ENCODE peak calls at places on chromosomes 12 and 14, in four cellular contexts. L is right lobe of liver, U is aorta, K is breast epithelium. Q is an unnamed sample.

GRCh38 chr14:89845346-89845745 is 109.2 kb downstream of the EFCAB11 start:
- DNase-seq in L (no peak), U (no peak), K (no peak), Q (peak; percentile 57)

GRCh38 chr12:66129934-66130266 is 650 bp downstream of the LLPH start:
- DNase-seq in K (no peak), U (no peak), L (no peak), Q (no peak)

GRCh38 chr14:105760691-105761344 is 234.4 kb downstream of the TMEM121 start:
- DNase-seq in U (no peak), L (no peak), K (no peak), Q (no peak)

GRCh38 chr14:77139022-77139421 is 2.6 kb downstream of the ZDHHC22 start:
- DNase-seq in K (peak; percentile 22), U (no peak), L (no peak), Q (no peak)

GRCh38 chr12:15494329-15495046 is 172.2 kb downstream of the PTPRO start:
- DNase-seq in L (no peak), K (no peak), U (no peak), Q (no peak)

GRCh38 chr12:50442178-50442908 is 41.7 kb downstream of the LARP4 start:
- DNase-seq in K (no peak), U (no peak), L (no peak), Q (no peak)

GRCh38 chr14:24436355-24437019 is 6.1 kb downstream of the SDR39U1 start:
- DNase-seq in K (no peak), U (no peak), L (no peak), Q (peak; percentile 74)

GRCh38 chr14:24332094-24332983 is 2.5 kb downstream of the ADCY4 start:
- DNase-seq in L (peak; percentile 78), K (peak; percentile 77), U (peak; percentile 82), Q (peak; percentile 85)

GRCh38 chr12:16329594-16329993 is 17.9 kb upstream of the MGST1 start:
- DNase-seq in K (no peak), U (no peak), L (no peak), Q (peak; percentile 14)

GRCh38 chr14:81220488-81220766 is 332 bp downstream of the GTF2A1 start:
- DNase-seq in L (no peak), K (no peak), U (no peak), Q (no peak)

GRCh38 chr12:27824126-27824842 is 44.2 kb upstream of the MANSC4 start:
- DNase-seq in L (no peak), K (no peak), U (no peak), Q (no peak)

GRCh38 chr14:104856157-104856868 is 8.8 kb upstream of the CEP170B start:
- DNase-seq in U (no peak), L (peak; percentile 39), K (peak; percentile 40), Q (no peak)

GRCh38 chr14:91383439-91383838 is 34.2 kb downstream of the CCDC88C start:
- DNase-seq in L (no peak), U (no peak), K (no peak), Q (no peak)

GRCh38 chr12:31323466-31324115 is 2.4 kb downstream of the SINHCAF start:
- DNase-seq in U (peak; percentile 59), L (peak; percentile 56), K (peak; percentile 61), Q (no peak)

GRCh38 chr12:123102381-123102780 is 48.5 kb downstream of the PITPNM2 start:
- DNase-seq in K (no peak), U (no peak), L (no peak), Q (no peak)

GRCh38 chr14:81396108-81396507 is 4.0 kb downstream of the STON2 start:
- DNase-seq in L (no peak), K (no peak), U (no peak), Q (no peak)

GRCh38 chr14:62002636-62003035 is 240.4 kb downstream of the SNAPC1 start:
- DNase-seq in K (no peak), L (no peak), U (no peak), Q (no peak)

GRCh38 chr12:102426599-102427541 is 53.5 kb downstream of the IGF1 start:
- DNase-seq in U (peak; percentile 29), K (no peak), L (no peak), Q (no peak)

GRCh38 chr14:103941462-103941861 is 867 bp downstream of the RD3L start:
- DNase-seq in L (no peak), K (no peak), U (no peak), Q (no peak)

GRCh38 chr14:103696466-103697071 is 18.7 kb downstream of the XRCC3 start:
- DNase-seq in L (no peak), K (peak; percentile 45), U (no peak), Q (no peak)

GRCh38 chr12:15534322-15534721 is 212.0 kb downstream of the PTPRO start:
- DNase-seq in U (no peak), L (no peak), K (no peak), Q (no peak)

GRCh38 chr12:14373202-14373601 is 7.7 kb downstream of the ATF7IP start:
- DNase-seq in K (no peak), L (no peak), U (no peak), Q (no peak)

GRCh38 chr14:38646391-38646790 is 390.5 kb upstream of the CLEC14A start:
- DNase-seq in L (no peak), K (no peak), U (no peak), Q (no peak)

GRCh38 chr14:54942913-54943312 is 40.3 kb upstream of the GCH1 start:
- DNase-seq in U (no peak), K (no peak), L (no peak), Q (no peak)

GRCh38 chr14:29982993-29983392 is 55.3 kb upstream of the PRKD1 start:
- DNase-seq in U (no peak), L (no peak), K (no peak), Q (no peak)

DNA sequence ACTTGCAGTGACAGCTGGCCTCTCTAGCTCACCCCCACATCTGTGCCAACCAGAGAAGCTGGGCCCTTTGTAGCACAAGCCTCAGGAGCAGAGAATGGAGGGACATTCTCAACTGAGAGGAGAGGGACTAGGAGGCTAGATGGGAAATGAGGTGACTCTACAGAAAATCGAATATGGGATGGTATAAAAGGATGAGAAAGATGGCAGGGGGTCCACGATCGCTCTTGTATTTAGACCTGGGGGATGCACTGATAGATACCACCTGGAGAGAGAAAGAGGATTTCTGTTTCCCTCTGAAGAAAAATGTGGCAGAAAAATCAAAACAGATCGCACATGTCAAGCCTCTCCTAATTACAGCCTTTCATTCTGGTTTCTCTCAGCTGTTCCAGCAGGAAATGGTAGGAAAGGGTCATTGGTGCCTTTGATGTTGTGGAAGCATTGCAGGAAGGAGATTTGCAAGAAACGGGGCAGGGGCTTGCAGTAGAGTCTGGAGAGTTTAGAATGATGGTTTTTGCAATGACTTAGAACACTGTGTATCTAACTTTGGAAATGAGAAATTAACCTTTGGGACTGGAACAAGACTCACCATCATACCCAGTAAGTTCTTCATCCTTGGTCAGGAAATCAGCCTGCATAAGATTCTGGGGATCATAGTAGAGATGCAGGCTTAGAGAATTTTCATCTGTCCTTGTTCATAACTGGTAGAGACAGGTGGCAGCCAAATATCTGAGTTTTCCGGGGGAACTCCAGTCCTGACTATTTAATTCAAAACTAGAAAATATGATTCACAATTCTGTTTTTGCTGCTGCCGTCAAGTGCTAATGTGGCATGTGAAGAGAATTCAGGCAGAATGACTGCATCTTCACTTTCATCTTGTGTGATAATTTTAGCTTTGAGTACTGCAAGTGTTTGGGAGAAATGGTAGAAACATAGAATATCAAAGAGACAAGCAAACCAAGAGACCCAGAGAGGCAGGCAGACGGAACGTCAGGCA is 98.8 kb downstream of the DAD1 start:
- DNase-seq in U (no peak), L (no peak), K (no peak), Q (no peak)
- H3K4me3 ChIP-seq in U (no peak overlapping the region), L (no peak overlapping the region), K (no peak overlapping the region), Q (no peak overlapping the region)

GRCh38 chr12:62301799-62302133 is 41.6 kb downstream of the USP15 start:
- DNase-seq in U (no peak), L (no peak), K (no peak), Q (no peak)

GRCh38 chr12:62299617-62300016 is 39.4 kb downstream of the USP15 start:
- DNase-seq in K (no peak), L (no peak), U (no peak), Q (no peak)

GRCh38 chr12:62304560-62304959 is 44.4 kb downstream of the USP15 start:
- DNase-seq in U (no peak), L (no peak), K (no peak), Q (no peak)

GRCh38 chr12:62297321-62297720 is 37.1 kb downstream of the USP15 start:
- DNase-seq in K (no peak), L (no peak), U (no peak), Q (no peak)

GRCh38 chr12:62301080-62301798 is 41.0 kb downstream of the USP15 start:
- DNase-seq in L (no peak), U (no peak), K (no peak), Q (no peak)
- H3K9me3 ChIP-seq in L (no peaks in the 10 kb centered on the region), U (peaks cover 2% of the 10 kb centered on the region), K (peaks cover 16% of the 10 kb centered on the region), Q (peaks cover 14% of the 10 kb centered on the region)

GRCh38 chr12:104741497-104742367 is 216.4 kb downstream of the SLC41A2 start:
- DNase-seq in L (no peak), U (no peak), K (no peak), Q (no peak)

GRCh38 chr12:104738841-104739642 is 219.0 kb downstream of the SLC41A2 start:
- DNase-seq in K (no peak), U (no peak), L (no peak), Q (no peak)

GRCh38 chr12:104740668-104741067 is 217.4 kb downstream of the SLC41A2 start:
- DNase-seq in U (no peak), K (no peak), L (no peak), Q (no peak)

GRCh38 chr12:104742551-104742961 is 215.5 kb downstream of the SLC41A2 start:
- DNase-seq in K (no peak), U (peak; percentile 70), L (no peak), Q (no peak)

DNA sequence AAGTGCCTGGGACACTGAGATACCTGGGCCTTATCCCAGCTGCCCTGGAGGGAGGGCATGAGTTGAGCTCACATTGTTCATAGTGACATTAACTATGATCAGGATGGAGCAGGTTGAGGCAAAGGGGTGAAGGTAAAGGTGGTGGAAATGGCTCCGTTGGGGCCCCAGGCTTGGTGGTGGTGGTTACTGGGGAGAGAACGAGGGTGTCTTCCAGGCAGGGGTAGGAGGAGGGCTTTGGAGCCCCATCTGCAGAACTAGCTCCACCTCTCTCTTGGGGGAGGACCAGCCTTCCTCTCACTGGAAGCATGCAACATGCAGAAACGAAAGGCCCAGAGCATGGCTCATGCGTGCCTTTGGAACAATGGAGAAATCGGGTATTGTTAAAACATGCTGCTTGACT is 217.0 kb downstream of the SLC41A2 start:
- DNase-seq in U (no peak), L (no peak), K (no peak), Q (no peak)
- H3K27ac ChIP-seq in U (no peak overlapping the region), L (no peak overlapping the region), K (no peak overlapping the region), Q (no peak overlapping the region)

GRCh38 chr12:116990971-116991966 is 80.5 kb downstream of the FBXW8 start:
- DNase-seq in K (no peak), U (no peak), L (no peak), Q (no peak)
- H3K4me3 ChIP-seq in K (no peak overlapping the region), U (no peak overlapping the region), L (no peak overlapping the region), Q (no peak overlapping the region)

GRCh38 chr12:56905852-56906251 is 28.4 kb downstream of the SDR9C7 start:
- DNase-seq in U (no peak), K (no peak), L (no peak), Q (no peak)
- H3K9me3 ChIP-seq in U (peaks cover 11% of the 10 kb centered on the region), K (peaks cover 40% of the 10 kb centered on the region), L (no peaks in the 10 kb centered on the region), Q (no peaks in the 10 kb centered on the region)

GRCh38 chr12:132576701-132577100 is 33.7 kb downstream of the LRCOL1 start:
- DNase-seq in K (no peak), U (no peak), L (no peak), Q (no peak)
- H3K27ac ChIP-seq in K (no peak overlapping the region), U (no peak overlapping the region), L (no peak overlapping the region), Q (no peak overlapping the region)